ENCODE peak calls at places on chromosomes 16 and 17, in four cellular contexts. X is HepG2, E is K562, V is GM12878. B is an unnamed sample.

GRCh38 chr17:79647456-79647915 is 36.6 kb upstream of the RBFOX3 start:
- DNase-seq in V (no peak), X (no peak), E (no peak), B (peak; percentile 3)

GRCh38 chr17:40540448-40540847 is 24.8 kb downstream of the CCR7 start:
- DNase-seq in E (no peak), V (no peak), X (no peak), B (no peak)

GRCh38 chr16:81526935-81527334 is 82.3 kb downstream of the CMIP start:
- DNase-seq in V (no peak), E (peak; percentile 64), X (no peak), B (no peak)

GRCh38 chr16:88017551-88018101 is 66.4 kb downstream of the BANP start:
- DNase-seq in X (no peak), E (no peak), V (no peak), B (no peak)

GRCh38 chr16:88730632-88731607 is 24.6 kb downstream of the CTU2 start:
- DNase-seq in E (no peak), X (no peak), V (no peak), B (no peak)

GRCh38 chr16:14510939-14511797 is 118.9 kb downstream of the PARN start:
- DNase-seq in X (peak; percentile 99), V (no peak), E (no peak), B (no peak)

GRCh38 chr16:982152-983043 is 828 bp downstream of the SOX8 start:
- DNase-seq in E (no peak), V (no peak), X (no peak), B (no peak)

GRCh38 chr17:36824678-36825091 is 112.6 kb upstream of the LHX1 start:
- DNase-seq in E (no peak), X (no peak), V (no peak), B (no peak)

GRCh38 chr16:30335598-30336474 is 19.3 kb downstream of the CD2BP2 start:
- DNase-seq in V (peak; percentile 23), X (peak; percentile 96), E (no peak), B (no peak)

DNA sequence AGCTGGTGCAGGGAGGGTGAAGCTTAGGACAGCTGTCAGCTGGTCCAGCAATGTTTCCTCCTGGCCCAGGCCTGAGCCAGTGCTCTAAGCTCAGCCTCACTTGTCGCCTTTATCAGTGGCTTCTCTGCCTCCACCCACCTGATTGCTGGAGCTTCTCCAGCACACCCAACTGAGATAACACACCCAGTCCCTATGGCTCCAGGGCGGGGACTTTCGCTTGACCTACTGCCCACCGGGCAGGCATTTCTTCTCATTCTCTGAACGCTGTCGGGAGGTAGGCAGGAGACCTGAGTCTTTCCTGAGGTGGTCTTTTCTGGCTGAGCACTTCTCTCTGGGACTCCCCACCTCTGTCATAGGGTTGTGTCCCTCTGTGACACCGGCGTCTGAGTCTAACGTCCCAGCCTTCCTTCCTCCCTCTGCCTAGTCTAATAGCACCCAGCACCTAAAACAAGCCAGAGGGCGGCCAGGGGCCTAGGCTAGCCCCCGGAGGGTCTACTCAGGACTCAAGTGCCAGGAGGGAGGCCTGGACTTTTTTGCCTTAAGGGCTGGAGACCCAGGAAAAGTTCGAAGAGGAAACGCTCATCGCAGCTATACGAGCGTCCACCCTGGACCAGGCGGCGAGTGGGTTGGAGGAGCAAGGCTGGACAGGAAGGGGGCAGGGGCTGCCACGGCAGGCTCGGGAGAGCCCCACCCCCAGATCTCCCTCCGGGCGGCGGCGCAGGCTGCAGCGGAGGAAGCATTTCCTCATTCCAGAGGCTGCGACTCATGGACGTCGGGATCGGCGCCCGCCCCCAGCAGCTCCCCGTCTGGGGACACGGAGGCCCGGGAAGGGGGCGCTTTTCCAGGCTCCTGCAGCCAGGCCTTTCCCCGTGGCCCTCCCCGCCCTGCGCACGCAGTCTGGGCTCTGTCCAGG is 756 bp downstream of the TAX1BP3 start:
- DNase-seq in X (peak; percentile 81), V (no peak), E (peak; percentile 60), B (peak; percentile 67)
- TF ChIP-seq FOXK2 in X (no peak), V (no peak), E (no peak), B (no peak)

GRCh38 chr17:61361084-61361483 is 38.6 kb upstream of the TBX2 start:
- DNase-seq in X (peak; percentile 66), V (no peak), E (no peak), B (no peak)

GRCh38 chr17:61364463-61364846 is 35.2 kb upstream of the TBX2 start:
- DNase-seq in V (no peak), X (peak; percentile 23), E (no peak), B (no peak)

GRCh38 chr17:61363601-61364462 is 35.8 kb upstream of the TBX2 start:
- DNase-seq in V (no peak), X (peak; percentile 97), E (no peak), B (no peak)

GRCh38 chr17:61362396-61362795 is 37.2 kb upstream of the TBX2 start:
- DNase-seq in V (no peak), X (no peak), E (no peak), B (no peak)

GRCh38 chr17:61362852-61363600 is 36.6 kb upstream of the TBX2 start:
- DNase-seq in E (no peak), V (no peak), X (peak; percentile 57), B (no peak)
- TF ChIP-seq FOXK2 in E (no peak), V (no peak), X (no peak), B (no peak)

GRCh38 chr17:82490512-82491195 is 28.9 kb upstream of the FOXK2 start:
- DNase-seq in E (no peak), X (no peak), V (no peak), B (no peak)

GRCh38 chr17:82489851-82490511 is 29.6 kb upstream of the FOXK2 start:
- DNase-seq in V (no peak), X (no peak), E (no peak), B (no peak)

GRCh38 chr17:82489117-82489516 is 30.4 kb upstream of the FOXK2 start:
- DNase-seq in X (no peak), V (no peak), E (no peak), B (no peak)

GRCh38 chr17:82486186-82487084 is 27.9 kb downstream of the NARF start:
- DNase-seq in E (no peak), V (no peak), X (no peak), B (no peak)

DNA sequence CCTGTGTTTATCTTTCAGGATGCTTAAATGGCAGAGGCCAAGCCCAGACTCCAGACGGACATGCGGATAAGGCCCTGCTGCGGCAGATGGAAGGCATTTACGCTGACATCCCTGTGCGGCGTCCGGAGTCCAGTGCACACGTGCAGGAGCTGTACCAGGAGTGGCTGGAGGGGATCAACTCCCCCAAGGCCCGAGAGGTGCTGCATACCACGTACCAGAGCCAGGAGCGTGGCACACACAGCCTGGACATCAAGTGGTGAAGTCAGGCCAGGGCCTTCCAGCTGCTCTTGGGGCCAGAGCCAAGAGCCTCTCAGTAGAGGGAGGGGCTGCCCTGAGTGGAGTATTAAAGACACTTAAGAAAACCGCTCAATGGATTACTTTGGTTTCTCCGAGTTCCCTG is 29.4 kb downstream of the NARF start:
- DNase-seq in E (no peak), X (no peak), V (no peak), B (no peak)
- TF ChIP-seq FOXK2 in E (no peak), X (no peak), V (no peak), B (no peak)

DNA sequence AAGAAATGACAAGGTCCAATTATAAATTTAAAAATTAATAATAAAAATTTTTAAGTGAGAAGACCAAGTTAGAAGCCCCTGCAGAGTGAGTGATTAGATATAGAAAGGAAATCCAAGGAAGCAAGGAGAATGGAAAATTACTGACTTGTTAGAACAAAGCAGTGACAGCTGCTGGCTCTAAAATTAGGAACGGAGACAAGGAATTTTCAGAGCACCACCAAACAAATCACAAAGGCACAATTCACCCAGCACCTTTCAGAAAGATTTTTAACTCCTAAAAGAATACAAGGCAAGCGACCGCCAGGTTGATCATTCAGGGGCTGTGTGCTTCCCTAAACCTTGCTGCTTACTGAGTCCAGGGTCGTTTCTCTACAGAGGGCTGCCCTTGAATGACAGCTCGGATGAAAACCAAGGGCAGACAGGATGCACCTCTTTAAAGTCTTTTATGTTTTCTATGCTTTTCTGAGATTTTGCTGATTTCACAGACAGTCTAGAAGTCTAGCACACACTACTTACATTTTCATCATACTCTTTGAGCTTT is 45.4 kb upstream of the GINS3 start:
- DNase-seq in E (no peak), V (no peak), X (no peak), B (no peak)
- TF ChIP-seq FOXK2 in E (no peak), V (no peak), X (no peak), B (no peak)

DNA sequence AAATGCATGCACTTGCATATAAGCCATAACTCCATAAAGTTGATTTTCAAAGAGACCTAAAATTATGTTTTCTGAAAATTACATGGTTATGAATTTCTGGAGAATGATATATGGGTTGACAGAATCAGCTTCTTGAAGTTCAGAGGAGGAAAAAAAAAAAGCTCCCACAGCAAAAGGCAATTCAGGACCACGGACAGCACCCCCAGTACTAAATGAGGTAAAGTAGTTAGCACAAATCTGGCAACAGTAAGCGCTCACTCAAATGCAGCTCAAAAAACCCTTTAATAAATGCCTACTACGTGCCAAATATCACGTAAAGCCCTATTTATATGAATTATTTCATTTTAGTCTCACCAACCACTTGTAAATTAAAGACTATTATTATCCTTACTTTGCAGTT is 135.2 kb downstream of the SHISA9 start:
- DNase-seq in X (peak; percentile 43), E (peak; percentile 37), V (no peak), B (no peak)
- TF ChIP-seq FOXK2 in X (no peak), E (no peak), V (no peak), B (no peak)

GRCh38 chr16:53848950-53849349 is 145.0 kb downstream of the FTO start:
- DNase-seq in X (no peak), V (no peak), E (no peak), B (no peak)

GRCh38 chr16:53849585-53849984 is 145.6 kb downstream of the FTO start:
- DNase-seq in V (no peak), E (no peak), X (no peak), B (no peak)

GRCh38 chr16:53855056-53855455 is 151.1 kb downstream of the FTO start:
- DNase-seq in E (no peak), V (no peak), X (no peak), B (no peak)

GRCh38 chr16:53849994-53850393 is 146.0 kb downstream of the FTO start:
- DNase-seq in X (no peak), V (no peak), E (no peak), B (no peak)

GRCh38 chr16:53852678-53853077 is 148.7 kb downstream of the FTO start:
- DNase-seq in X (no peak), V (no peak), E (no peak), B (no peak)
- TF ChIP-seq FOXK2 in X (no peak), V (no peak), E (no peak), B (no peak)

GRCh38 chr17:20273741-20274500 is 193.4 kb downstream of the LGALS9B start:
- DNase-seq in X (no peak), E (no peak), V (no peak), B (no peak)
- TF ChIP-seq FOXK2 in X (no peak), E (no peak), V (no peak), B (no peak)

B was measured in HEK293T.